ENCODE peak calls at places on chromosomes 13 and 19, in four cellular contexts. W is colonic mucosa; B is AG09309; N is CD8-positive, alpha-beta T cell. I is an unnamed sample.

GRCh38 chr19:18436651-18437478 is 1.1 kb downstream of the ISYNA1 start:
- DNase-seq in W (peak), B (no peak), N (peak), I (no peak)

GRCh38 chr13:98478134-98479129 is 98.5 kb downstream of the STK24 start:
- DNase-seq in W (no peak), B (no peak), N (peak), I (no peak)

GRCh38 chr13:112057736-112058518 is 9.0 kb upstream of the SOX1 start:
- DNase-seq in W (no peak), B (no peak), N (no peak), I (no peak)

GRCh38 chr13:42553098-42554046 is 20.6 kb upstream of the TNFSF11 start:
- DNase-seq in W (peak), B (no peak), N (no peak), I (no peak)

GRCh38 chr19:11767633-11768133 is 883 bp downstream of the ZNF441 start:
- DNase-seq in W (peak), B (no peak), N (peak), I (peak)

GRCh38 chr13:113656831-113657671 is 947 bp downstream of the ATP4B start:
- DNase-seq in W (no peak), B (no peak), N (no peak), I (no peak)

GRCh38 chr13:24863748-24864540 is 100.0 kb downstream of the RNF17 start:
- DNase-seq in W (no peak), B (no peak), N (no peak), I (no peak)

GRCh38 chr13:94481966-94482365 is 2.5 kb upstream of the DCT start:
- DNase-seq in W (no peak), B (peak), N (no peak), I (peak)

GRCh38 chr13:41905600-41906254 is 55.2 kb downstream of the VWA8 start:
- DNase-seq in W (no peak), B (no peak), N (no peak), I (peak)

GRCh38 chr19:48325265-48325910 is at the start of gene EMP3:
- DNase-seq in W (peak), B (peak), N (peak), I (no peak)

GRCh38 chr13:110233181-110233641 is 73.7 kb downstream of the COL4A1 start:
- DNase-seq in W (no peak), B (peak), N (no peak), I (no peak)

GRCh38 chr19:48507911-48508439 is 3.7 kb downstream of the LMTK3 start:
- DNase-seq in W (no peak), B (no peak), N (no peak), I (no peak)

GRCh38 chr13:110443633-110444225 is 117.8 kb downstream of the RAB20 start:
- DNase-seq in W (no peak), B (no peak), N (no peak), I (no peak)

GRCh38 chr13:111145506-111145905 is 30.4 kb downstream of the ARHGEF7 start:
- DNase-seq in W (no peak), B (no peak), N (no peak), I (no peak)

GRCh38 chr19:18667531-18668251 is 15.8 kb upstream of the CRTC1 start:
- DNase-seq in W (no peak), B (no peak), N (no peak), I (no peak)

GRCh38 chr13:50915562-50915961 is 6.0 kb downstream of the RNASEH2B start:
- DNase-seq in W (no peak), B (no peak), N (peak), I (no peak)

GRCh38 chr19:2949939-2950285 is 5.1 kb upstream of the ZNF77 start:
- DNase-seq in W (no peak), B (no peak), N (no peak), I (no peak)

DNA sequence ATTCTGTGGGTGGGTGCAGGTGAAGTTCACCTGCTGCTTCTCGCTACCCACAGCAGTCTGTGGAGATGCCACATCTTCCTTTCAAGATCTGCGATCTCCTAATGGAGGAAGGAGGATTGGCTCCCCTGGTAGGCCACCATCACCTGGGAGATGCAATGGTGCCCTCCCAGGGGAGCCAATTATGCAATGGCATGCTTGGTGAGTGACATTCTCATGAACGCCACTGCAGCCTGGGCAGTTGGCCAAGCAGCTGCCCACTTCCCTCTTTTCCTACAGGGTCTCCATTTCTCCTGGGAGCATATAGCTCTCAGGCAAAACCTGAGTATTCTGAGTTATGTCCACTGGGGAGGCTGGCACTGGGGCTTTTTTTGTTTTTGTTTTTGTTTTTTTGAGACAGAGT is 83.5 kb upstream of the KCTD15 start:
- DNase-seq in W (no peak), B (no peak), N (no peak), I (no peak)
- TF ChIP-seq CTCF in W (no peak), B (no peak), N (no peak), I (no peak)

GRCh38 chr13:83881031-83881727 is 1.1 kb downstream of the SLITRK1 start:
- DNase-seq in W (no peak), B (no peak), N (no peak), I (no peak)
- H3K4me3 ChIP-seq in W (no peak), B (peak), N (no peak), I (no peak)

GRCh38 chr13:45466359-45466758 is 1.6 kb downstream of the COG3 start:
- DNase-seq in W (no peak), B (no peak), N (no peak), I (no peak)

GRCh38 chr13:45464687-45465453 is at the start of gene COG3:
- DNase-seq in W (peak), B (peak), N (peak), I (peak)

GRCh38 chr13:45468676-45469075 is 3.9 kb downstream of the COG3 start:
- DNase-seq in W (peak), B (no peak), N (no peak), I (no peak)

DNA sequence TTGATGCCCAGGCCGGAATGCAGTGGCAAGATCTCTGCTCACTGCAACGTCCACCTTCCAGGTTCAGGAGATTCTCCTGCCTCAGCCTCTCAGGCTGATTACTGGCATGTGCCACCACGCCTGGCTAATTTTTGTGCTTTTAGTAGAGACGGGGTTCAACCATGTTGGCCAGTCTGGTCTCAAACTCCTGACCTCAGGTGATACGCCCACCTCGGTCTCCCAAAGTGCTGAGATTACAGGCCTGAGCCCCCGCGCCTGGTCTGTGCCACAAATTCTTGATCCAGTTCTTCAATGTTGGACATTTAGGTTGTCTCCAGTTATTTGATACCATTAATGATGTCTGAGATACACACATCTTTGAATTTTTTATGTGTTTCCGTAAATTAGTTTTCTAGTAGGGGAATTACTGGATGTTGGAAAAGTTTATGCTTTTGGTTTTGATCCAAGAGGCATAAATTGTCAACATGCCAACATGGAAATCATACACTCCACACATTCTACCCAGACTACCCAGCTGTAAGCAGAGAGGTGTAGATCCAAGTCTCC is 525 bp upstream of the COG3 start:
- DNase-seq in W (peak), B (no peak), N (no peak), I (no peak)
- TF ChIP-seq CTCF in W (no peak), B (peak), N (peak), I (no peak)

GRCh38 chr19:42282036-42282762 is 13.1 kb downstream of the CIC start:
- DNase-seq in W (no peak), B (no peak), N (no peak), I (no peak)

GRCh38 chr19:42283248-42284065 is 14.4 kb downstream of the CIC start:
- DNase-seq in W (peak), B (peak), N (peak), I (no peak)

GRCh38 chr19:42284066-42284501 is 15.0 kb downstream of the CIC start:
- DNase-seq in W (peak), B (no peak), N (peak), I (no peak)

GRCh38 chr19:42281175-42282035 is 12.4 kb downstream of the CIC start:
- DNase-seq in W (peak), B (no peak), N (no peak), I (no peak)

DNA sequence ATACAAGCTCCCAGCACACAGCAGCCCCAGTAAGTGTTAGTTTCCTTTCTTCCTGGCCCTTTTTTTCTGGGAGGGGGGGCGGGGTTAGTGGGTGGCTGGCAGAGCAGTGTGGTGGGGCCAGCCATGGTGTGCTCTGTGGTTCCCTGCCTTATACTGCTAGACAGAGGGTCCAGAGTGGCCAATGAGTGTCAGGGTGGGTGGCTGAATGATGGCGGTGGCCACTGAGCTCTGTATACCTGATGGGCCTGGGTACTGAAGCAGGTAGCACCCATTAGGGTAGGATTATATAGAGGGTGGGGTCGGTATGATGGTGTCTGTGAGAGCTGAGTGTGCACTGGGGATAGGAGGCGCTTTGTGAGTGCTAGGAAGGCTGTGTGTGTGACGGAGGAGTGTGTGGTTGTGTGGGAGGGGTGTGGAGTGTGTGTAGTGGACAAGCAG is 13.8 kb downstream of the CIC start:
- DNase-seq in W (no peak), B (no peak), N (no peak), I (no peak)
- H3K4me3 ChIP-seq in W (no peak), B (peak), N (peak), I (peak)

DNA sequence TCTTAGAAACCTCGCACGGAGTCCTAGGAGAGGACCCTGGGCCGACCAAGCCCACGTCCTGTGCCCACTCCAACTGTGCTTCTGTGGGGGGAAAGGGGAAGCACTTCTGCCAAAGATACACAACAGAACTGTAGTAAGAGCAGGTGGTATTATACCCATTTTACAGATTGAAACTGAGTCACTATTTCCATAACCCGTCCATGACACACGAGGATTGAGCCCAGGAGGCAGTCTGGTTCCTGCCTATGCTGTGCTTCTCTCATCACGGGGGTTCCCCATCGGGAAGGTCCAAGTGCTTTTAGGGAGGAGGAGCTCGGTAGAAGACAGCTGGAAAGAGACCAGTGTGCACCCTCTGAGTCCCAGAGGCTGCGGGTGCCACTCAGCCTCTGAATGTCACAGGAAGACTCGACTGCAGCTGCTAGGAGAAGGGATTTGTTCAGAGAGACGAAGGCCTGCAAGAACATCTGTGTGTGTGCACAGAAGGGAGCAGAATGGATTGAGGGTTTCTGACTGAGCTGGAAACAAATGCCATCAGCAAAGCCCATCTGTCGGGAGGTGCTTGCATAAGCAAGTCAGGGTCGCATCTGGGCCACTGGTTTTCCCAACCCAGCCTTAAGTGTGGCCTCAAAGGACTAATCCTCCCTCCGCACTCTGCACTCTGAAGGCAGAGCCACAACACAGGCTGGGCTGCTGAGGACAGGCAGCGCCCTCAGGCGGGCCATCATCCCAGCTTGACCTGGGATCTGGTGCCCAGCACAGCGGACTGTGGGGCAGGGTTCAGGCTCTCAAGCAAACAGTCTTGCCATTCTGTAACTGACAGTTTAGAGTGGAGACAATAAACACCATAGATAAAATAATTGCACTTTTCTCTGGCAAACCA is 150.0 kb downstream of the DPF1 start:
- DNase-seq in W (no peak), B (no peak), N (no peak), I (no peak)
- TF ChIP-seq CTCF in W (no peak), B (no peak), N (no peak), I (no peak)

DNA sequence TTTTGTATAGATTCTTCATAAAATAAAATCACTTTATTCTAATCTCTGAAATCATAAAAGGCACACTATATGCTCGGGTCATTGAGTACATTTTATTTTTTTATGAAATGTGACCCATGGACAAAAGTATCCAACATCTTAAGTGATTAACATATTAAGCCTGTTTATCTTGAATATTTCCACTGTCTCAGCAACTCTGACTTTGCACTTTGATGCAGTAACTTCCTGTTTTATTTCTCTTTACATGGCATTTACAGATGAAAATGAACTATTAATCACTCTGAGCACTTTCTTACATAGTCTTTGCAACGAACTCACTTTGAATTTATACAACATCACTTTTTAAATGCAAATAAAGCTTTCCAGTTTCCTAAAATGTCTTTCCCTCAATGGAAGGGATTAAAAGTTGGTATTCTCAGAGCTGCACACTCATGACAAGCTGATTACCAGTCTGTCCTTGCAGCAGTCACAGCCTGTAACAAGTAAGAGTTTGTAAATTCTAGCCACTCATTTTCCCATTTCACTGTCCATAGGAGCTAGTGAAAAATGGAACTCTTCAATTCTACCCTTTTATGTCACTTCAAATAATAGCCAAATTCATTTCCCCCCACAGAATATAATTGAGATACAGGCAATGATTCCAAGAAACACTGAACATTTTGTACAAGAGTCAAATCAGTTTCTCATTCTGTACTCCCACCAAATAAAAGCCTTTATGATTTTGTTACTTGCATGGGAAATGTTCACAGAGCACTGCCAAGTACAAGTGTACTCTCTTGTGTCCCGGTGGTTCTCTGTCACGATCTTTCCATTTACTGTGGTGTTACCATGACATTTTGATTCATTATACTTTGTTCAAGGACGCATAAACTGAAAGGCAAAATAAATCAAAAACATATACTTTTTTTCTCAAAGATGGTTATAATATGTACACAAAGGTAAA is 1968.9 kb downstream of the PCDH9 start:
- DNase-seq in W (no peak), B (no peak), N (no peak), I (no peak)
- H3K4me3 ChIP-seq in W (no peak), B (no peak), N (no peak), I (no peak)

I was measured in epithelial cell of proximal tubule.